ENCODE peak calls at places on chromosomes 12 and 14, in four cellular contexts. R, E, N and C are unnamed samples.
A peak's percentile ranks its signal among the peaks of the same experiment; 100 is the strongest.

GRCh38 chr12:76266797-76267196 is 81.4 kb downstream of the BBS10 start:
- DNase-seq in E (no peak), R (peak; percentile 68), N (peak; percentile 90), C (peak; percentile 88)

GRCh38 chr12:109715310-109716091 is 1.9 kb downstream of the FAM222A start:
- DNase-seq in R (no peak), N (no peak), E (no peak), C (no peak)

GRCh38 chr14:100417466-100417865 is 94.3 kb downstream of the SLC25A47 start:
- DNase-seq in R (peak; percentile 91), N (peak; percentile 97), E (no peak), C (peak; percentile 87)

GRCh38 chr14:103112488-103113243 is 10.6 kb upstream of the TNFAIP2 start:
- DNase-seq in E (no peak), N (no peak), R (no peak), C (no peak)

GRCh38 chr12:54173066-54173726 is 15.6 kb downstream of the SMUG1 start:
- DNase-seq in R (peak; percentile 17), E (no peak), N (no peak), C (no peak)

GRCh38 chr14:54440037-54440436 is 1.1 kb downstream of the CNIH1 start:
- DNase-seq in R (peak; percentile 59), E (no peak), N (peak; percentile 36), C (peak; percentile 5)

GRCh38 chr14:99807413-99808132 is 14.4 kb downstream of the EML1 start:
- DNase-seq in N (no peak), E (no peak), R (peak; percentile 72), C (no peak)

GRCh38 chr12:123233505-123234299 is 466 bp downstream of the MTRFR start:
- DNase-seq in N (no peak), R (peak; percentile 16), E (peak; percentile 24), C (no peak)

GRCh38 chr12:23827353-23827752 is 122.1 kb downstream of the SOX5 start:
- DNase-seq in E (no peak), R (no peak), N (no peak), C (no peak)

GRCh38 chr14:79573486-79573885 is 637.8 kb downstream of the DIO2 start:
- DNase-seq in N (peak; percentile 82), R (peak; percentile 30), E (no peak), C (no peak)

GRCh38 chr12:129531004-129531403 is 372.8 kb downstream of the TMEM132D start:
- DNase-seq in E (no peak), N (no peak), R (no peak), C (no peak)

GRCh38 chr12:11500222-11500860 is 105.0 kb upstream of the PRB2 start:
- DNase-seq in N (peak; percentile 50), E (peak; percentile 24), R (peak; percentile 77), C (peak; percentile 48)

GRCh38 chr14:75545907-75546306 is 23.6 kb downstream of the BATF start:
- DNase-seq in R (no peak), E (no peak), N (no peak), C (no peak)

GRCh38 chr12:116382456-116382902 is 105.0 kb upstream of the MED13L start:
- DNase-seq in R (no peak), E (no peak), N (peak; percentile 72), C (no peak)

GRCh38 chr12:116380066-116380465 is 102.6 kb upstream of the MED13L start:
- DNase-seq in N (no peak), R (no peak), E (no peak), C (no peak)

GRCh38 chr12:116381744-116382455 is 104.4 kb upstream of the MED13L start:
- DNase-seq in N (peak; percentile 98), E (no peak), R (peak; percentile 94), C (peak; percentile 56)

GRCh38 chr12:116384175-116384574 is 106.7 kb upstream of the MED13L start:
- DNase-seq in R (no peak), E (no peak), N (no peak), C (no peak)

GRCh38 chr12:116381240-116381743 is 103.8 kb upstream of the MED13L start:
- DNase-seq in N (no peak), R (no peak), E (no peak), C (no peak)
- H3K4me3 ChIP-seq in N (no peak overlapping the region), R (peak overlapping the region; percentile 6), E (no peak overlapping the region), C (no peak overlapping the region)

GRCh38 chr14:94046696-94047250 is 20.6 kb downstream of the OTUB2 start:
- DNase-seq in R (no peak), E (no peak), N (no peak), C (no peak)
- H3K4me3 ChIP-seq in R (no peak overlapping the region), E (no peak overlapping the region), N (no peak overlapping the region), C (no peak overlapping the region)

GRCh38 chr14:91858536-91859275 is 8.6 kb downstream of the TC2N start:
- DNase-seq in E (no peak), N (peak; percentile 66), R (peak; percentile 52), C (peak; percentile 58)
- H3K4me3 ChIP-seq in E (no peak overlapping the region), N (no peak overlapping the region), R (no peak overlapping the region), C (no peak overlapping the region)

GRCh38 chr12:120690978-120691377 is 4.0 kb downstream of the MLEC start:
- DNase-seq in E (no peak), N (no peak), R (no peak), C (no peak)
- H3K4me3 ChIP-seq in E (no peak overlapping the region), N (no peak overlapping the region), R (no peak overlapping the region), C (no peak overlapping the region)

GRCh38 chr14:38143651-38144505 is 63.8 kb upstream of the SSTR1 start:
- DNase-seq in R (peak; percentile 66), E (no peak), N (peak; percentile 92), C (peak; percentile 56)

GRCh38 chr14:38138581-38139138 is 69.0 kb upstream of the SSTR1 start:
- DNase-seq in N (peak; percentile 68), E (no peak), R (peak; percentile 2), C (no peak)

GRCh38 chr14:38145142-38145541 is 62.6 kb upstream of the SSTR1 start:
- DNase-seq in N (no peak), E (no peak), R (no peak), C (peak; percentile 90)

GRCh38 chr14:38139926-38140325 is 67.8 kb upstream of the SSTR1 start:
- DNase-seq in R (no peak), N (no peak), E (no peak), C (no peak)

GRCh38 chr14:38143170-38143569 is 64.5 kb upstream of the SSTR1 start:
- DNase-seq in E (no peak), N (peak; percentile 35), R (peak; percentile 3), C (no peak)
- H3K4me3 ChIP-seq in E (no peak overlapping the region), N (no peak overlapping the region), R (no peak overlapping the region), C (no peak overlapping the region)